ENCODE peak calls at places on chromosomes 11 and 22, in five cellular contexts. T is tibial artery, S is glutamatergic neuron, W is frontal cortex, R is KBM-7. P is an unnamed sample.

GRCh38 chr22:40748388-40748970 is 69.2 kb downstream of the MCHR1 start:
- DNase-seq in W (no peak), S (no peak), T (no peak), R (no peak), P (no peak)

GRCh38 chr22:36332623-36333331 is 55.0 kb downstream of the MYH9 start:
- DNase-seq in T (no peak), W (no peak), S (no peak), R (peak; percentile 91), P (peak; percentile 73)

GRCh38 chr11:1727861-1728260 is 22.5 kb downstream of the IFITM10 start:
- DNase-seq in T (no peak), S (no peak), W (no peak), R (no peak), P (no peak)

GRCh38 chr22:42670921-42671709 is 21.9 kb upstream of the CYB5R3 start:
- DNase-seq in W (no peak), S (no peak), R (peak; percentile 15), T (no peak), P (no peak)

GRCh38 chr22:30305519-30305905 is 16.2 kb upstream of the CASTOR1 start:
- DNase-seq in W (no peak), S (no peak), T (peak; percentile 85), R (peak; percentile 84), P (peak; percentile 69)

GRCh38 chr11:11895672-11896071 is 53.9 kb downstream of the USP47 start:
- DNase-seq in W (no peak), R (peak; percentile 15), S (no peak), T (no peak), P (no peak)

GRCh38 chr11:16853266-16853665 is 114.8 kb downstream of the C11orf58 start:
- DNase-seq in R (no peak), T (no peak), W (no peak), S (no peak), P (no peak)

GRCh38 chr11:14358729-14359439 is at the start of gene RRAS2:
- DNase-seq in R (peak; percentile 63), T (peak; percentile 77), W (peak; percentile 70), S (peak; percentile 88), P (peak; percentile 70)

GRCh38 chr22:44709881-44710400 is 7.9 kb downstream of the PRR5 start:
- DNase-seq in S (no peak), W (no peak), T (no peak), R (no peak), P (no peak)

GRCh38 chr11:16780146-16780545 is 41.7 kb downstream of the C11orf58 start:
- DNase-seq in W (no peak), R (no peak), T (no peak), S (no peak), P (no peak)

GRCh38 chr11:12288212-12288933 is 89.0 kb upstream of the PARVA start:
- DNase-seq in W (peak; percentile 83), S (peak; percentile 95), R (peak; percentile 66), T (peak; percentile 84), P (peak; percentile 70)

GRCh38 chr11:16081756-16082531 is 274.4 kb downstream of the SOX6 start:
- DNase-seq in R (no peak), W (no peak), S (no peak), T (no peak), P (no peak)

GRCh38 chr11:20647976-20648565 is 21.3 kb upstream of the NELL1 start:
- DNase-seq in R (peak; percentile 73), W (peak; percentile 72), S (peak; percentile 35), T (peak; percentile 29), P (peak; percentile 51)

GRCh38 chr11:70842256-70842655 is 410.1 kb downstream of the SHANK2 start:
- DNase-seq in R (no peak), T (no peak), S (no peak), W (no peak), P (no peak)

GRCh38 chr11:131370090-131370751 is at the start of gene NTM:
- DNase-seq in W (peak; percentile 61), S (peak; percentile 53), T (peak; percentile 52), R (no peak), P (peak; percentile 69)

P was measured in body of pancreas.